ENCODE peak calls at places on chromosomes 7 and 10, in nine cellular contexts. T is neural progenitor cell; C is MM.1S; X is right lobe of liver; W is endodermal cell; Z is CD8-positive, alpha-beta memory T cell; L is cardiac muscle cell; H is A549; F is heart left ventricle. V is an unnamed sample.

GRCh38 chr10:106771132-106771531 is 393.4 kb downstream of the SORCS1 start:
- DNase-seq in C (no peak), W (no peak), Z (no peak), X (no peak), T (no peak), F (no peak), H (no peak), L (no peak), V (no peak)

GRCh38 chr7:50666124-50666496 is 100.9 kb upstream of the DDC start:
- DNase-seq in C (no peak), L (no peak), Z (no peak), H (no peak), F (no peak), W (no peak), T (no peak), X (no peak), V (peak; percentile 59)

GRCh38 chr10:48981310-48981907 is 41.8 kb upstream of the LRRC18 start:
- DNase-seq in W (peak; percentile 95), L (peak; percentile 85), H (peak; percentile 67), X (peak; percentile 77), C (peak; percentile 59), F (peak; percentile 68), T (peak; percentile 85), Z (peak; percentile 9), V (peak; percentile 75)

GRCh38 chr10:77768046-77768445 is 130.4 kb upstream of the KCNMA1 start:
- DNase-seq in T (peak; percentile 21), L (no peak), H (no peak), X (no peak), F (no peak), C (no peak), Z (no peak), W (no peak), V (no peak)

GRCh38 chr10:22308390-22308789 is 7.8 kb upstream of the COMMD3 start:
- DNase-seq in L (no peak), X (no peak), T (no peak), C (no peak), Z (no peak), W (no peak), H (peak; percentile 46), F (no peak), V (no peak)

GRCh38 chr7:155961241-155962190 is 149.3 kb upstream of the SHH start:
- DNase-seq in F (no peak), Z (no peak), T (peak; percentile 15), W (peak; percentile 51), C (no peak), L (no peak), X (no peak), H (no peak), V (peak; percentile 33)

GRCh38 chr7:48300301-48300700 is 129.0 kb downstream of the ABCA13 start:
- DNase-seq in X (no peak), W (no peak), T (no peak), Z (no peak), C (no peak), H (no peak), L (no peak), F (no peak), V (no peak)

GRCh38 chr7:96084880-96085551 is 236.9 kb downstream of the SLC25A13 start:
- DNase-seq in H (no peak), L (no peak), T (no peak), X (no peak), C (no peak), Z (no peak), F (no peak), W (no peak), V (no peak)

GRCh38 chr7:93315896-93316295 is 83.7 kb downstream of the VPS50 start:
- DNase-seq in T (no peak), Z (no peak), L (no peak), H (no peak), F (no peak), X (no peak), W (no peak), C (no peak), V (no peak)

GRCh38 chr10:95394161-95394880 is 103.5 kb upstream of the PDLIM1 start:
- DNase-seq in C (no peak), W (no peak), T (no peak), L (no peak), Z (no peak), F (no peak), H (peak; percentile 5), X (no peak), V (no peak)

GRCh38 chr10:102455893-102456471 is 4.6 kb upstream of the C10orf95 start:
- DNase-seq in C (no peak), Z (no peak), W (peak; percentile 80), H (no peak), T (no peak), L (no peak), X (no peak), F (no peak), V (peak; percentile 50)

GRCh38 chr7:130290745-130291144 is 2.2 kb upstream of the CPA4 start:
- DNase-seq in H (no peak), X (no peak), C (no peak), Z (no peak), W (no peak), T (no peak), L (no peak), F (no peak), V (no peak)

GRCh38 chr10:72309290-72310240 is 35.8 kb downstream of the DDIT4 start:
- DNase-seq in X (no peak), W (peak; percentile 63), T (no peak), Z (no peak), C (peak; percentile 3), H (no peak), L (no peak), F (peak; percentile 79), V (no peak)

GRCh38 chr10:123203393-123204126 is 49.4 kb downstream of the BUB3 start:
- DNase-seq in Z (no peak), H (peak; percentile 8), T (no peak), L (no peak), C (no peak), X (peak; percentile 72), F (no peak), W (no peak), V (no peak)

GRCh38 chr10:35268791-35269257 is 67.5 kb upstream of the CCNY start:
- DNase-seq in X (no peak), F (no peak), L (no peak), T (no peak), Z (no peak), C (no peak), H (no peak), W (no peak), V (no peak)

GRCh38 chr7:142859829-142860228 is 5.0 kb downstream of the EPHB6 start:
- DNase-seq in C (no peak), X (no peak), L (no peak), H (no peak), F (peak; percentile 41), W (peak; percentile 26), T (no peak), Z (no peak), V (peak; percentile 53)

DNA sequence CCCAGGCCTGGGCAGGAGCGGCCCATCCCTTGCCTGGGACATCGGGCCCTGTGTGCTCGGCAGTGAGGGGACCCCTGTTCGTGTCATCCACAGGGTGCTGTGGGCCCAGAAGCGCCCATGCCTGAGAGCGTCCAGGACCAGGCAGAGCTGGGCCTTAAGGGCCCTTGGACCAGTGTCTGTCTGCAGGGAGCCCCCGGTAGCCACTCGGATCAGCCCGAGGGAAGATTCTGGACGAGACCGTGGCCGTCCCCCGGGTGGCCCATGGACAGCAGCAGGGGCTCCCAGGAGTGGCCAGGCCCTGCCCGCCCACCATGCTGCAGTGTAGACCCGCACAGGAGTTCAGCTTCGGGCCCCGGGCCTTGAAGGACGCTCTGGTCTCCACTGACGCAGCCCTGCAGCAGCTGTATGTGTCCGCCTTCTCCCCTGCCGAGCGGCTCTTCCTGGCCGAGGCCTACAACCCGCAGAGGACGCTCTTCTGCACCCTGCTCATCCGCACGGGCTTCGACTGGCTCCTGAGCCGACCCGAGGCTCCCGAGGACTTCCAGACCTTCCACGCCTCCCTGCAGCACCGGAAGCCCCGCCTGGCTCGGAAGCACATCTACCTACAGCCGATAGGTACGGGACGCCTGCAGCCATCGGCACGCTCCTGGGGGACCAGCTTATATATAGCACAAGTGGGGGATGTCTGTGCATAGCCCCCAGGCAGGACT is 12.3 kb downstream of the AMZ1 start:
- DNase-seq in F (no peak), H (no peak), X (no peak), Z (no peak), L (no peak), W (no peak), C (no peak), T (no peak), V (no peak)
- H3K4me3 ChIP-seq in F (no peak overlapping the region), H (no peak overlapping the region), X (no peak overlapping the region), Z (no peak overlapping the region), L (no peak overlapping the region), W (no peak overlapping the region), C (no peak overlapping the region), T (no peak overlapping the region), V (no peak overlapping the region)

DNA sequence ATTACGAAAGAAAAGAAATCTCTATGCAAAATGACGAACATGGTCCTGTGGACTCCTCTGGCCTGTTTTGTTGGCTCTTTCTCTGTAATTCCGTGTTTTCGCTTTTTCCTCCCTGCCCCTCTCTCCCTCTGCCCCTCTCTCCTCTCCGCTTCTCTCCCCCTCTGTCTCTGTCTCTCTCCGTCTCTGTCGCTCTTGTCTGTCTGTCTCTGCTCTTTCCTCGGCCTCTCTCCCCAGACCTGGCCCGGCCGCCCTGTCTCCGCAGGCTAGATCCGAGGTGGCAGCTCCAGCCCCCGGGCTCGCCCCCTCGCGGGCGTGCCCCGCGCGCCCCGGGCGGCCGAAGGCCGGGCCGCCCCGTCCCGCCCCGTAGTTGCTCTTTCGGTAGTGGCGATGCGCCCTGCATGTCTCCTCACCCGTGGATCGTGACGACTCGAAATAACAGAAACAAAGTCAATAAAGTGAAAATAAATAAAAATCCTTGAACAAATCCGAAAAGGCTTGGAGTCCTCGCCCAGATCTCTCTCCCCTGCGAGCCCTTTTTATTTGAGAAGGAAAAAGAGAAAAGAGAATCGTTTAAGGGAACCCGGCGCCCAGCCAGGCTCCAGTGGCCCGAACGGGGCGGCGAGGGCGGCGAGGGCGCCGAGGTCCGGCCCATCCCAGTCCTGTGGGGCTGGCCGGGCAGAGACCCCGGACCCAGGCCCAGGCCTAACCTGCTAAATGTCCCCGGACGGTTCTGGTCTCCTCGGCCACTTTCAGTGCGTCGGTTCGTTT is 83.5 kb upstream of the SLF2 start:
- DNase-seq in C (peak; percentile 23), L (no peak), X (no peak), F (no peak), T (peak; percentile 62), H (peak; percentile 31), W (peak; percentile 71), Z (no peak), V (no peak)
- H3K4me1 ChIP-seq in C (peaks cover 8% of the 10 kb centered on the region), L (no peaks in the 10 kb centered on the region), X (peaks cover 13% of the 10 kb centered on the region), F (peaks cover 23% of the 10 kb centered on the region), T (peaks cover 39% of the 10 kb centered on the region), H (peaks cover 5% of the 10 kb centered on the region), W (peaks cover 6% of the 10 kb centered on the region), Z (peaks cover 30% of the 10 kb centered on the region), V (peaks cover 43% of the 10 kb centered on the region)

DNA sequence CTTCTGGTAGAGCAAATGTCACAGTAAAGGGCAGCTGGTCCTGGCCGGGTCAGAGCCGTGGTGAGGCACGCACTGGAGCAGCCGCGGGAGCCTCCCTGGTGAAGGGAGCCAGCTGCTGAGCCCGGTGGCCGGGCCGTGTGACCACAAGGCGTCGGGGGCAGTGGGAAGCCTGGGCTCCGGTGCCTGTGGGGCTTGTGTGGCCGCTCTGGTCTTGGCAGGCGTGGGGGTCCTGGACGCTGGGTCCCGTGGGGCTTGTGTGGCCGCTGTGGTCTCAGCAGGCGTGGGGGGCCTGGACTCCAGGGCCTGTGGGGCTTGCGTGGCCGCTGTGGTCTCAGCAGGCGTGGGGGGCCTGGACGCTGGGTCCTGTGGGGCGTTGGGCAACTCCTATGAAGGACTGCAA is 57.2 kb downstream of the NKX6-2 start:
- DNase-seq in F (no peak), C (no peak), W (no peak), Z (no peak), X (no peak), H (no peak), L (no peak), T (no peak), V (no peak)
- H3K4me3 ChIP-seq in F (no peak overlapping the region), C (no peak overlapping the region), W (no peak overlapping the region), Z (no peak overlapping the region), X (no peak overlapping the region), H (no peak overlapping the region), L (no peak overlapping the region), T (no peak overlapping the region), V (no peak overlapping the region)

GRCh38 chr7:157391036-157391710 is 54.4 kb downstream of the DNAJB6 start:
- DNase-seq in W (no peak), F (no peak), T (no peak), H (no peak), Z (no peak), L (no peak), C (no peak), X (no peak), V (peak; percentile 71)
- H3K4me1 ChIP-seq in W (no peaks in the 10 kb centered on the region), F (peaks cover 36% of the 10 kb centered on the region), T (no peaks in the 10 kb centered on the region), H (peaks cover 5% of the 10 kb centered on the region), Z (peaks cover 25% of the 10 kb centered on the region), L (peaks cover 3% of the 10 kb centered on the region), C (no peaks in the 10 kb centered on the region), X (no peaks in the 10 kb centered on the region), V (peaks cover 18% of the 10 kb centered on the region)

V was measured in thyroid gland.